ENCODE peak calls at places on chromosome 21, in seven cellular contexts. N is foreskin keratinocyte, O is aorta, T is dorsolateral prefrontal cortex, C is fibroblast of lung, V is upper lobe of left lung, W is keratinocyte. H is an unnamed sample. For H3K27me3, the result is how much of the 10 kb centered on the place peaks cover.

GRCh38 chr21:23936224-23936623 is 1671.1 kb downstream of the MRPL39 start:
- DNase-seq in V (no peak), C (peak), W (no peak), N (peak), T (no peak), O (no peak), H (no peak)

GRCh38 chr21:25456672-25457071 is 150.6 kb downstream of the MRPL39 start:
- DNase-seq in O (no peak), C (peak), N (no peak), T (no peak), V (no peak), W (no peak), H (no peak)

GRCh38 chr21:27382404-27382803 is 415.5 kb upstream of the ADAMTS5 start:
- DNase-seq in N (no peak), T (no peak), C (no peak), V (no peak), O (no peak), W (no peak), H (no peak)

GRCh38 chr21:41369105-41369914 is 7.5 kb downstream of the MX2 start:
- DNase-seq in V (peak), T (no peak), N (no peak), C (no peak), O (no peak), W (no peak), H (peak)

GRCh38 chr21:39911286-39911685 is 44.0 kb downstream of the PCP4 start:
- DNase-seq in V (no peak), W (no peak), T (no peak), C (no peak), O (no peak), N (no peak), H (no peak)

GRCh38 chr21:41071410-41071809 is 96.5 kb upstream of the BACE2 start:
- DNase-seq in O (no peak), W (no peak), V (no peak), T (no peak), C (no peak), N (no peak), H (no peak)

GRCh38 chr21:34690793-34691175 is 22.0 kb downstream of the CLIC6 start:
- DNase-seq in V (no peak), C (no peak), O (no peak), W (no peak), T (no peak), N (no peak), H (no peak)

GRCh38 chr21:25806053-25806452 is 71.3 kb downstream of the GABPA start:
- DNase-seq in W (peak), N (peak), C (no peak), V (no peak), T (no peak), O (no peak), H (no peak)

GRCh38 chr21:35843911-35844667 is 216.2 kb downstream of the SETD4 start:
- DNase-seq in V (no peak), O (no peak), C (no peak), N (no peak), T (no peak), W (no peak), H (peak)

GRCh38 chr21:22421416-22422190 is 1423.4 kb downstream of the NCAM2 start:
- DNase-seq in N (no peak), C (no peak), W (no peak), T (no peak), V (no peak), O (no peak), H (no peak)

GRCh38 chr21:31293986-31294385 is 50.1 kb downstream of the TIAM1 start:
- DNase-seq in W (no peak), N (peak), C (peak), O (no peak), T (no peak), V (no peak), H (no peak)

GRCh38 chr21:17911628-17912027 is 92.5 kb upstream of the C21orf91 start:
- DNase-seq in C (peak), V (no peak), T (no peak), O (no peak), N (peak), W (no peak), H (no peak)

GRCh38 chr21:29238052-29238966 is 60.4 kb upstream of the BACH1 start:
- DNase-seq in T (no peak), W (no peak), V (no peak), N (peak), C (no peak), O (no peak), H (no peak)

GRCh38 chr21:27076035-27076434 is 109.1 kb upstream of the ADAMTS5 start:
- DNase-seq in C (no peak), V (no peak), N (no peak), W (no peak), O (no peak), T (no peak), H (no peak)

GRCh38 chr21:17731554-17731953 is 87.6 kb downstream of the C21orf91 start:
- DNase-seq in V (no peak), C (no peak), N (no peak), O (no peak), W (no peak), T (no peak), H (no peak)

GRCh38 chr21:46112731-46113215 is 14.9 kb downstream of the COL6A2 start:
- DNase-seq in T (no peak), W (no peak), O (peak), V (no peak), C (no peak), N (no peak), H (no peak)

GRCh38 chr21:36097427-36098230 is 27.8 kb downstream of the CBR1 start:
- DNase-seq in C (peak), W (no peak), N (no peak), V (no peak), T (no peak), O (no peak), H (no peak)

GRCh38 chr21:46229923-46230260 is 1.3 kb upstream of the LSS start:
- DNase-seq in W (no peak), N (no peak), C (no peak), T (no peak), O (no peak), V (no peak), H (no peak)

GRCh38 chr21:42554251-42554937 is 40.7 kb downstream of the SLC37A1 start:
- DNase-seq in T (peak), C (no peak), O (no peak), W (no peak), N (no peak), V (no peak), H (no peak)

GRCh38 chr21:42553435-42553834 is 39.8 kb downstream of the SLC37A1 start:
- DNase-seq in V (no peak), N (no peak), C (no peak), T (no peak), O (no peak), W (no peak), H (no peak)

GRCh38 chr21:42555756-42556438 is 42.2 kb downstream of the SLC37A1 start:
- DNase-seq in V (no peak), T (peak), O (peak), W (no peak), N (no peak), C (no peak), H (no peak)

GRCh38 chr21:42550817-42551216 is 37.2 kb downstream of the SLC37A1 start:
- DNase-seq in V (no peak), C (no peak), O (no peak), N (no peak), W (no peak), T (no peak), H (no peak)

DNA sequence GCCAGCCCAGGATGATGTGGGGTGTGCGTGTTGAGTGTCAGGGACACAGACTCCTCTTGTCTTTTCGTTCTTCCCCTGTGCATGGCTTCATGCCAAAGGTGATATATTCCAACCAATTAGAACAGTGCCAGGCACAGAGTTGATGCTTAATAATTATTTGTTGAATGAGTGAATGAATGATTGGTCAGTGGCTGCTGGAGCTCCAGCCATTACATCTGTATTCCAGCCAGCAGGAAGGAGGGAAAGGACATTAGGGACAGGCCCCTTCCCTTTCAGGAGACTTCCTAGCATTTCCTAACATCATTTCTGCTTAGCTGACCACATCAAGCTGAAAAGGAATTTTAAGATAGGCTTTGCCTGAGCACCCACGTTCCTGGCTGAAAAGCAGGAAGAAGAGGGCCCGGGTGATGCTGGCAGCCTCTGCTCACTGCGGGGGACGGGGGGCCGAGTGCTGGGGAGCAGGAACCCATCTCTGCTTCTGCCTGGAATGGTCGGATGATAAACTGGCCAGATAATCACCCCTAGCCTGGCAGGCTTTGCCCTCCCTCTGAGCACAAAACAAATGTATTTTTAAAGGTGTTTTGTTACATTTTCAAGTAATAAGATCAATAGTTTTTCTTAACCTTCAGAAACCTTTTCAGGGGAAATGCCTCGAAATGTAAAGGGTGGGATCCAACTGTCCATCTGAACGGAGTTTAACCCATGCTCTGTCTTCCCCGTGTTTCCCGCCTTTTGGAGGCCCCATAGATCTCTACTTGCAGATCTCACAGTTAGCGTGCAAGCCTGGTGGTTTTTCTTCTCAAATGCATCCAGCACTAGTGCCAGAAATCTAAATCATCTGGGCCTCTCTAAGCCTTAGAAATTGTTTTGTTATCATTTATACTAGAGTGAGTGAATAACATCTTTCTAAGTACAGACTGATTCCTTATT is 39.0 kb downstream of the SLC37A1 start:
- DNase-seq in V (no peak), N (no peak), C (no peak), W (no peak), O (peak), T (peak), H (no peak)
- H3K27me3 ChIP-seq in V (under half), N (under half), C (under half), W (under half), O (under half), T (under half), H (under half)

GRCh38 chr21:44710294-44710665 is 1.1 kb downstream of the TSPEAR start:
- DNase-seq in W (no peak), T (no peak), V (no peak), N (no peak), C (no peak), O (no peak), H (no peak)
- H3K27me3 ChIP-seq in W (half or more), T (half or more), V (half or more), N (half or more), C (half or more), O (under half), H (under half)

GRCh38 chr21:44365251-44365966 is 12.0 kb downstream of the TRPM2 start:
- DNase-seq in W (no peak), N (no peak), O (peak), C (no peak), T (peak), V (peak), H (no peak)
- H3K27me3 ChIP-seq in W (under half), N (under half), O (under half), C (under half), T (under half), V (under half), H (under half)

GRCh38 chr21:42659416-42660117 is 6.1 kb downstream of the PDE9A start:
- DNase-seq in O (peak), N (no peak), C (no peak), V (no peak), W (no peak), T (no peak), H (no peak)

GRCh38 chr21:42660118-42660470 is 6.7 kb downstream of the PDE9A start:
- DNase-seq in V (no peak), W (no peak), N (no peak), T (no peak), C (no peak), O (no peak), H (no peak)

GRCh38 chr21:42656872-42657271 is 3.5 kb downstream of the PDE9A start:
- DNase-seq in C (no peak), T (no peak), V (no peak), N (no peak), O (no peak), W (no peak), H (no peak)

GRCh38 chr21:42657676-42658319 is 4.4 kb downstream of the PDE9A start:
- DNase-seq in T (no peak), O (peak), W (no peak), N (no peak), C (no peak), V (peak), H (no peak)

DNA sequence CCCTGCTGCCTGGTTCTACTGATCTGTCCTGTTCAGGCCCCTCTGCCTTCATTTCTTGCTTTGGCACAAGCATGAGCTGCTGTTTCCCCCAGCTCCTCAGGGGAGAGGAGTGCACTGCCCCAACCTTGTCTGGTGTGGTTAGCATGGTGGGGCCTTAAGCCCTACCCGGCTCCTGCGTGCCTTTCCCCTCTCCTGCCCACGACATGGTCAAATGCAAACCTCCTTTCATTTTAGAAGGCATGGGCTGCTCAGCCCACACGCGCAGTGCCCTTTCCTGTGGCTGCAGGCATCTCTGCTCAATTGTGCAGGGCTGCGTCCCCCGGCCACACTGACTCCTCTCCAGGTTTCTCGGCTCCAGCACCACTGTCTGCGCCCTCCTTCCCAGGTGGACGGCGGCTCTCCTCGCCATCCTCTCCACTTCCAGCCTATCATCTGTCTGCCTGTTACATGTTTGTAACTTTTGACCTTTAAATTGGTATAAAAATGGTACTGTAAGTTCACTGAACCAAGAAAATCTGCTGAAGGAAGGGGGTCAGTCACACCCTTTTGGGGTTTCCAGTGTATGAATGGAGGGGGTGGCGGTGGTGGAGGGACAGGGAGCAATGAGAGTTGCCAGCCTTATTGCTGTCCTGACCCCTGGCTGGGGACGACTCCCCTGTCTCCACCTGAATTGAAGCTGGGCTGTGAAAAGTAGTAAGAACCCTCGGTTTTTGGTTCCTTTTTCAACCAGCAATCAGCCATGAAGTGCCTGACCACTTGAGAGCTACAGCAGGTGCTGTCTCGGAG is 5.1 kb downstream of the PDE9A start:
- DNase-seq in T (no peak), O (no peak), C (no peak), W (no peak), N (no peak), V (no peak), H (no peak)
- H3K27me3 ChIP-seq in T (under half), O (under half), C (under half), W (under half), N (under half), V (under half), H (under half)

GRCh38 chr21:33069994-33070811 is at the start of gene OLIG1:
- DNase-seq in W (no peak), N (no peak), V (peak), T (peak), O (no peak), C (peak), H (no peak)

GRCh38 chr21:33069645-33069993 is 322 bp upstream of the OLIG1 start:
- DNase-seq in T (no peak), N (no peak), C (no peak), V (no peak), O (no peak), W (no peak), H (no peak)

GRCh38 chr21:33070921-33071877 is 1.3 kb downstream of the OLIG1 start:
- DNase-seq in W (no peak), N (peak), T (no peak), C (peak), V (peak), O (no peak), H (no peak)

GRCh38 chr21:33067457-33067856 is 2.5 kb upstream of the OLIG1 start:
- DNase-seq in W (no peak), O (no peak), T (no peak), C (no peak), N (no peak), V (no peak), H (no peak)

GRCh38 chr21:33069243-33069642 is 698 bp upstream of the OLIG1 start:
- DNase-seq in T (no peak), C (no peak), V (no peak), O (no peak), W (no peak), N (no peak), H (no peak)
- H3K27me3 ChIP-seq in T (half or more), C (half or more), V (under half), O (under half), W (half or more), N (half or more), H (under half)

H was measured in heart right ventricle.